ENCODE peak calls at places on chromosomes 2 and 18, in eight cellular contexts. I is lung; N is naive thymus-derived CD4-positive, alpha-beta T cell; L is left ventricle myocardium superior; V is GM12864; B is kidney tubule cell; C is ELR; F is heart left ventricle. P is an unnamed sample.
A peak's percentile ranks its signal among the peaks of the same experiment; 100 is the strongest.

GRCh38 chr18:42649636-42650035 is 465.8 kb downstream of the RIT2 start:
- DNase-seq in I (no peak), N (no peak), L (no peak), V (no peak), B (peak; percentile 97), C (no peak), F (no peak), P (no peak)

GRCh38 chr2:202171246-202171833 is 67.1 kb downstream of the SUMO1 start:
- DNase-seq in I (no peak), N (no peak), L (peak; percentile 42), V (no peak), B (no peak), C (no peak), F (no peak), P (no peak)

GRCh38 chr2:1997409-1997808 is 253.1 kb upstream of the PXDN start:
- DNase-seq in I (no peak), N (no peak), L (no peak), V (no peak), B (no peak), C (no peak), F (no peak), P (no peak)

GRCh38 chr2:231708773-231709635 is 679 bp downstream of the PTMA start:
- DNase-seq in I (peak; percentile 58), N (peak; percentile 66), L (peak; percentile 72), V (no peak), B (peak; percentile 50), C (peak; percentile 52), F (peak; percentile 66), P (peak; percentile 65)

GRCh38 chr2:112666764-112667122 is 21.0 kb downstream of the SLC20A1 start:
- DNase-seq in I (no peak), N (no peak), L (no peak), V (no peak), B (peak; percentile 18), C (no peak), F (no peak), P (no peak)

GRCh38 chr18:37294951-37295350 is 270.6 kb downstream of the CELF4 start:
- DNase-seq in I (no peak), N (no peak), L (no peak), V (no peak), B (peak; percentile 32), C (peak; percentile 17), F (no peak), P (no peak)

GRCh38 chr2:6656633-6657032 is 209.1 kb downstream of the CMPK2 start:
- DNase-seq in I (no peak), N (no peak), L (no peak), V (no peak), B (no peak), C (no peak), F (no peak), P (no peak)

GRCh38 chr18:9433616-9434239 is 41.6 kb upstream of the RALBP1 start:
- DNase-seq in I (no peak), N (no peak), L (no peak), V (no peak), B (no peak), C (no peak), F (no peak), P (no peak)

GRCh38 chr2:216696751-216697560 is 1.6 kb upstream of the IGFBP5 start:
- DNase-seq in I (no peak), N (no peak), L (no peak), V (no peak), B (peak; percentile 69), C (peak; percentile 64), F (no peak), P (no peak)

GRCh38 chr2:64383016-64383588 is 70.9 kb upstream of the LGALSL start:
- DNase-seq in I (no peak), N (no peak), L (no peak), V (no peak), B (no peak), C (no peak), F (no peak), P (no peak)

GRCh38 chr18:79612291-79613108 is 67.1 kb upstream of the CTDP1 start:
- DNase-seq in I (no peak), N (no peak), L (no peak), V (no peak), B (no peak), C (no peak), F (peak; percentile 17), P (no peak)

GRCh38 chr2:14628906-14629305 is 3.6 kb upstream of the LRATD1 start:
- DNase-seq in I (no peak), N (no peak), L (no peak), V (no peak), B (peak; percentile 76), C (peak; percentile 32), F (no peak), P (no peak)

GRCh38 chr2:164778723-164779122 is 62.9 kb downstream of the COBLL1 start:
- DNase-seq in I (no peak), N (no peak), L (no peak), V (no peak), B (peak; percentile 29), C (peak; percentile 56), F (no peak), P (no peak)

GRCh38 chr2:198456418-198456817 is 652.0 kb downstream of the PLCL1 start:
- DNase-seq in I (no peak), N (no peak), L (no peak), V (no peak), B (peak; percentile 3), C (peak; percentile 32), F (no peak), P (no peak)

GRCh38 chr2:238667008-238667407 is 180.9 kb upstream of the TWIST2 start:
- DNase-seq in I (no peak), N (no peak), L (no peak), V (no peak), B (no peak), C (peak; percentile 45), F (no peak), P (no peak)

GRCh38 chr2:63092847-63093246 is 42.2 kb downstream of the OTX1 start:
- DNase-seq in I (no peak), N (no peak), L (no peak), V (no peak), B (no peak), C (no peak), F (no peak), P (no peak)

GRCh38 chr2:237281900-237282306 is 132.1 kb downstream of the COL6A3 start:
- DNase-seq in I (no peak), N (no peak), L (no peak), V (no peak), B (peak; percentile 35), C (peak; percentile 95), F (no peak), P (no peak)

GRCh38 chr18:79982736-79983135 is 5.6 kb downstream of the TXNL4A start:
- DNase-seq in I (no peak), N (no peak), L (no peak), V (no peak), B (peak; percentile 41), C (peak; percentile 22), F (no peak), P (no peak)

GRCh38 chr18:31469629-31470028 is 22.1 kb downstream of the DSG3 start:
- DNase-seq in I (no peak), N (no peak), L (no peak), V (no peak), B (no peak), C (no peak), F (no peak), P (no peak)

GRCh38 chr2:237092920-237093781 is 7.5 kb downstream of the COPS8 start:
- DNase-seq in I (no peak), N (no peak), L (no peak), V (no peak), B (peak; percentile 30), C (peak; percentile 74), F (peak; percentile 40), P (no peak)

GRCh38 chr2:234403074-234403473 is 93.8 kb downstream of the ARL4C start:
- DNase-seq in I (no peak), N (no peak), L (no peak), V (no peak), B (peak; percentile 23), C (peak; percentile 63), F (no peak), P (no peak)

GRCh38 chr2:160752475-160753330 is 259.1 kb upstream of the RBMS1 start:
- DNase-seq in I (no peak), N (no peak), L (no peak), V (no peak), B (peak; percentile 56), C (peak; percentile 82), F (no peak), P (no peak)

P was measured in CD4-positive, alpha-beta memory T cell.